ENCODE peak calls at places on chromosomes 1 and 21, in ten cellular contexts. F is spleen, Z is adrenal gland, E is ovary, R is IMR-90, Y is tibial nerve, B is right lobe of liver, M is heart left ventricle, J is transverse colon, G is Peyer's patch. W is an unnamed sample.

GRCh38 chr1:246836169-246836568 is 95.6 kb downstream of the AHCTF1 start:
- DNase-seq in F (no peak), Z (no peak), E (no peak), R (peak), Y (no peak), B (no peak), M (no peak), J (no peak), G (no peak), W (no peak)

GRCh38 chr1:76583875-76584477 is 283.3 kb upstream of the ST6GALNAC5 start:
- DNase-seq in F (no peak), Z (no peak), E (no peak), R (no peak), Y (no peak), B (no peak), M (no peak), J (no peak), G (no peak), W (no peak)

GRCh38 chr1:29497395-29498125 is 261.2 kb downstream of the PTPRU start:
- DNase-seq in F (peak), Z (no peak), E (no peak), R (no peak), Y (no peak), B (no peak), M (no peak), J (no peak), G (no peak), W (no peak)

GRCh38 chr1:33349778-33350610 is 29.1 kb upstream of the A3GALT2 start:
- DNase-seq in F (peak), Z (peak), E (peak), R (peak), Y (peak), B (peak), M (peak), J (peak), G (peak), W (no peak)

GRCh38 chr1:30372792-30373433 is 350.5 kb downstream of the MATN1 start:
- DNase-seq in F (no peak), Z (peak), E (no peak), R (no peak), Y (no peak), B (no peak), M (no peak), J (no peak), G (no peak), W (no peak)

GRCh38 chr1:32767641-32768040 is 49.5 kb downstream of the YARS1 start:
- DNase-seq in F (no peak), Z (no peak), E (peak), R (peak), Y (no peak), B (no peak), M (no peak), J (no peak), G (no peak), W (no peak)

GRCh38 chr21:33587792-33588484 is 546 bp downstream of the DONSON start:
- DNase-seq in F (no peak), Z (peak), E (peak), R (peak), Y (no peak), B (peak), M (peak), J (peak), G (peak), W (no peak)

GRCh38 chr1:188188317-188188716 is 1359.6 kb downstream of the PLA2G4A start:
- DNase-seq in F (no peak), Z (no peak), E (no peak), R (no peak), Y (no peak), B (no peak), M (no peak), J (no peak), G (no peak), W (no peak)

GRCh38 chr1:200206761-200207160 is 179.3 kb downstream of the NR5A2 start:
- DNase-seq in F (no peak), Z (no peak), E (no peak), R (no peak), Y (no peak), B (no peak), M (no peak), J (no peak), G (no peak), W (no peak)

GRCh38 chr1:79197421-79197820 is 190.9 kb upstream of the ADGRL4 start:
- DNase-seq in F (no peak), Z (no peak), E (no peak), R (peak), Y (no peak), B (no peak), M (no peak), J (no peak), G (no peak), W (no peak)

GRCh38 chr1:216237927-216238550 is 185.2 kb downstream of the USH2A start:
- DNase-seq in F (no peak), Z (no peak), E (no peak), R (no peak), Y (no peak), B (no peak), M (no peak), J (no peak), G (no peak), W (no peak)

GRCh38 chr1:184188091-184188490 is 136.6 kb downstream of the TSEN15 start:
- DNase-seq in F (no peak), Z (no peak), E (no peak), R (peak), Y (no peak), B (no peak), M (no peak), J (no peak), G (no peak), W (no peak)

GRCh38 chr1:9687120-9687875 is 35.8 kb downstream of the PIK3CD start:
- DNase-seq in F (peak), Z (peak), E (peak), R (peak), Y (no peak), B (no peak), M (peak), J (peak), G (peak), W (no peak)

GRCh38 chr1:1431845-1432565 is 3.5 kb upstream of the VWA1 start:
- DNase-seq in F (peak), Z (peak), E (peak), R (no peak), Y (no peak), B (peak), M (peak), J (peak), G (no peak), W (no peak)

GRCh38 chr1:65247419-65248359 is 61.7 kb upstream of the DNAJC6 start:
- DNase-seq in F (no peak), Z (peak), E (no peak), R (peak), Y (no peak), B (no peak), M (peak), J (no peak), G (no peak), W (no peak)

GRCh38 chr1:230851291-230851691 is 17.0 kb downstream of the C1orf198 start:
- DNase-seq in F (no peak), Z (no peak), E (no peak), R (peak), Y (no peak), B (no peak), M (no peak), J (no peak), G (no peak), W (no peak)

GRCh38 chr21:36203603-36203889 is 46.9 kb downstream of the DOP1B start:
- DNase-seq in F (no peak), Z (peak), E (no peak), R (peak), Y (no peak), B (no peak), M (no peak), J (no peak), G (peak), W (no peak)

GRCh38 chr1:228102791-228103620 is at the start of gene C1orf35:
- DNase-seq in F (peak), Z (peak), E (peak), R (peak), Y (peak), B (peak), M (peak), J (peak), G (peak), W (peak)

GRCh38 chr1:9863371-9863770 is 39.6 kb upstream of the CLSTN1 start:
- DNase-seq in F (peak), Z (no peak), E (no peak), R (no peak), Y (no peak), B (no peak), M (no peak), J (no peak), G (no peak), W (no peak)

GRCh38 chr1:115453666-115454065 is 115.6 kb upstream of the NGF start:
- DNase-seq in F (no peak), Z (no peak), E (no peak), R (peak), Y (no peak), B (no peak), M (no peak), J (no peak), G (no peak), W (no peak)

GRCh38 chr1:115454835-115455511 is 116.9 kb upstream of the NGF start:
- DNase-seq in F (no peak), Z (no peak), E (peak), R (peak), Y (peak), B (no peak), M (peak), J (peak), G (no peak), W (no peak)

GRCh38 chr1:115456441-115456961 is 118.5 kb upstream of the NGF start:
- DNase-seq in F (no peak), Z (no peak), E (no peak), R (peak), Y (no peak), B (no peak), M (no peak), J (no peak), G (no peak), W (no peak)

GRCh38 chr1:115450641-115451040 is 112.6 kb upstream of the NGF start:
- DNase-seq in F (no peak), Z (peak), E (peak), R (no peak), Y (no peak), B (no peak), M (no peak), J (no peak), G (no peak), W (no peak)

DNA sequence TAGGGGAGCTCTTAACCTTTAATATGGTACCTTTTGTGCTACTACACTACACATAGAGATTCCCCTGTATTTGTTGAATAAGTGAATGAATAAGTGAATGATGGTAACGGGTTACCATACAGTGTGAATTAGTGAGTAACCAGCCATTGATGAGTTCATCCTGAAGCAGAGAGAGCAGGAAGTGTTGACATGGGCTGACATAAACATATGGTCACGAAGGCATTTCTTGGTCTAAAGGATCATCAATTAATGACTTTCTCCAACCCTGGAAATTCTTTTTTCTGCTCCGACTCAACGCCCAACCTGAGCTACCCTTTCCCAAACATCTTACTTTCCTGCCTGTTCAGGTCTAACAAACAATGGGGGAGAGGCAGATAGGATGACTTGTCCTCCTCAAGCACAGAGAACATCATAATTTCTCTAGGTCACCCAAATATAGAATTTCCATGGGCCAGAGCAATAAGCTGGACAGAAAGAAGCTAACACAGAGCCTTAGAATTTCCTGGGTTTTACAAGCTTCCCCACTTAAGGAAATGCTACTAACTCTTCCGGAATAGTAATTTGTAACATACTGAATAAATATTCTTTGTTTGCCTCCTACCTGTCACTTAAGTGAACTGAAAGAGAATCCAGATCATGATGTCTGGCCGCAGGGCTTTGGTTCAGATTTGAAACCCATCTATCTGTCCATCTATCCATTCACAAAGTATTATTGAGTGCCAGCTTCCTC is 114.7 kb upstream of the NGF start:
- DNase-seq in F (no peak), Z (no peak), E (no peak), R (peak), Y (no peak), B (no peak), M (no peak), J (no peak), G (no peak), W (no peak)
- H3K4me3 ChIP-seq in F (no peak), Z (no peak), E (no peak), R (no peak), Y (no peak), B (no peak), M (no peak), J (no peak), G (no peak), W (no peak)

GRCh38 chr1:68168545-68169065 is 63.7 kb downstream of the WLS start:
- DNase-seq in F (no peak), Z (no peak), E (no peak), R (no peak), Y (no peak), B (no peak), M (no peak), J (no peak), G (no peak), W (no peak)
- TF ChIP-seq POLR2A in F (no peak), Z (no peak), E (no peak), R (no peak), Y (no peak), B (no peak), M (no peak), J (no peak), G (no peak), W (no peak)

DNA sequence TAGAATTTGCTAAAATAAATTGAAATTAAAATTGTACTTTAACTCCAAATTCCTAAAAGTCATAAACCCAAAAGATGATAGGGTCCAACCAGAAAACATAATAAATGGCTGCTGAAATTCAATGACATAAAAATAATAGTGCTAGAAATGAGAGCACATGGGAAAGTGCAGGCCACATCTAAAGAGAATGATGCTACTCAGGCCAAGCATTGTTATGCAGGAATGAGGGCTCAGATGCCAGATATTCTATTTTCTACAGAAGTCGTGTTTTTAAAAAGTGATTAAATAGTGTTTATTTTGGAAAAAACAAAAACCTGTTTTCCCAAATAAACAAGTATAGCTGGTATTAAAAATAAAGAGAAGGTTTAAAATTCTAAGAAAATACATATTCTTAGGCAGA is 234.4 kb downstream of the KCNT2 start:
- DNase-seq in F (no peak), Z (no peak), E (no peak), R (no peak), Y (no peak), B (no peak), M (no peak), J (no peak), G (no peak), W (no peak)
- H3K27ac ChIP-seq in F (no peak), Z (no peak), E (no peak), R (no peak), Y (no peak), B (no peak), M (no peak), J (no peak), G (no peak), W (no peak)

DNA sequence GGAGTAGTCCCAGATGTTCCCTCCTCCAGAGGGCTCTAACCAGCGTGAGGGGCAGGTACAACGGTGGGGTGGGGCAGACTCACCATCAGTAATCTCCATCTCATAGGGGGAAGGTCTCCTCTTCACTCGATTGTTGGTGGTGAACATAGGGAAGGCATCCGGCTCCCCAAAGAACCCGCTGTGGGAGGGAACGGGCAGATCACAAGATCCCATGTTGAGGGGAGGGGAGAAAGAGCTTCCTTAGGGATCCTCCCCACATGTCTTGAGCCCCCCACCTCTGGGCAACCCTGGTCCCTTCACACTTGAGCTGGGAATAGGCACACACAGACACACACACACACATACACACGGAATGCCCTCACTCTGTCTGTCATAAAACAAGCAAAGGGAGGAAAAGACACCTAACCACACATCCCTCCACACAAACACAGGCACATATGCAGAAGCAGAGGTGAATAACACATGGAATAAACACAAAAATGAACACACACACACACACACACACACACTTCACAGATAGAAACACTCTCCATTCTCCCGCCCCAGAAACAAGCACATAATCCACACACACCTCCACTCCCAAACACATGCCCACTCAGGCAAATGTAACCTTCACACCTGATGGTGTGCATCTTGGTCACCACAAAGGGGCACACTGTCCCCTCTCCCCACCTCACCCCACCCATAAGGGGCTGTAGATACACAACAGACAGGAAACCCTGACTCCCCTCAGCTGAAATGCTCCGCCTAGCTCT is 7.9 kb downstream of the TAL1 start:
- DNase-seq in F (no peak), Z (no peak), E (no peak), R (no peak), Y (no peak), B (no peak), M (no peak), J (no peak), G (no peak), W (no peak)
- H3K4me3 ChIP-seq in F (no peak), Z (no peak), E (no peak), R (no peak), Y (no peak), B (no peak), M (no peak), J (no peak), G (no peak), W (no peak)

GRCh38 chr21:43718872-43719747 is at the start of gene PDXK:
- DNase-seq in F (peak), Z (peak), E (peak), R (peak), Y (peak), B (peak), M (peak), J (peak), G (peak), W (no peak)
- TF ChIP-seq POLR2A in F (no peak), Z (peak), E (peak), R (peak), Y (peak), B (peak), M (no peak), J (peak), G (peak), W (peak)

DNA sequence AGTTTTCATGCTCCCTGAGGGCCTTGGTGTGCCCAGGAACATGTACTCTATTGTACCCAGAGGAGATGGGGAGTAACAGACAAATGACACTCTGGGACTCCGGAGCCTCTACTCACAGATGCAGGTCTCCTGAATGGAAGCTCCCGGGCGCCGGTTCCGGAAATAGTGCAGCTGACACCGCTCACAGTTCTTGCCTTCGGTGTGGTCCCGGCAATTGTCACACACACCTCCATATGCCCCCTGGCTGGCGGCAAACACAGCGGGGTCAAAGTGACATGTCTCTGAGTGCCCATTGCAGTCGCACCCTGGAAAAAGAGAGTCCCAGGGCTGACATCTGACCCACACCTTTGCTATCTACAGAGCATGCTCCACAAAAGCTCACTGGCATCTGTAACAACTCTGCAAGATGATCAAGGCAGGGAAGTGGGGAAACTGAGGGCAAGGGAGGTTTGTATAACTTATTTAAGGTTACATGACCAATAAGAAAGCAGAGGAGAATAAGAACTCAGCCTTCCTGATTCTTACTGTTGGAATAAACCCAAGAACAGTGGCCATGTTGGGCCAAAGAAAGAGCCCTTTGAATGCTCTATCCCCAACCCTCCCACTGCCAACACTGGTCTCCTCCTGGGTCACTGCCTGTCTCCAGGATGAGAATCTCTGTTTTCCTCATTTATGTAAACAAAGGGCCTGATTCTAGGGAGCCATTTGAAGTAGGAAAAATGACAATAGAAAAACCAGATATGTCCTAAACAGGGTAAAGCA is 22.4 kb downstream of the LAMB3 start:
- DNase-seq in F (no peak), Z (no peak), E (no peak), R (no peak), Y (no peak), B (no peak), M (no peak), J (no peak), G (no peak), W (no peak)
- H3K27ac ChIP-seq in F (no peak), Z (no peak), E (no peak), R (no peak), Y (no peak), B (no peak), M (peak), J (no peak), G (no peak), W (peak)

GRCh38 chr1:206685256-206685748 is 597 bp downstream of the MAPKAPK2 start:
- DNase-seq in F (peak), Z (peak), E (peak), R (peak), Y (no peak), B (no peak), M (no peak), J (no peak), G (peak), W (no peak)

GRCh38 chr1:206683313-206683712 is 1.4 kb upstream of the MAPKAPK2 start:
- DNase-seq in F (no peak), Z (no peak), E (no peak), R (no peak), Y (no peak), B (peak), M (no peak), J (no peak), G (no peak), W (no peak)

GRCh38 chr1:206684478-206685255 is at the start of gene MAPKAPK2:
- DNase-seq in F (peak), Z (peak), E (peak), R (peak), Y (peak), B (peak), M (peak), J (peak), G (peak), W (peak)

GRCh38 chr1:206682111-206682510 is 2.6 kb upstream of the MAPKAPK2 start:
- DNase-seq in F (no peak), Z (no peak), E (no peak), R (no peak), Y (no peak), B (no peak), M (no peak), J (no peak), G (no peak), W (no peak)

GRCh38 chr1:206684003-206684402 is 702 bp upstream of the MAPKAPK2 start:
- DNase-seq in F (no peak), Z (no peak), E (no peak), R (no peak), Y (no peak), B (no peak), M (no peak), J (no peak), G (no peak), W (no peak)
- H3K4me3 ChIP-seq in F (no peak), Z (peak), E (no peak), R (peak), Y (peak), B (no peak), M (peak), J (no peak), G (no peak), W (peak)

W was measured in esophagus squamous epithelium.